ENCODE peak calls at places on chromosomes 6 and 20, in seven cellular contexts. B, F, N, W, V, P and K are unnamed samples.

GRCh38 chr6:56959938-56960337 is 5.0 kb downstream of the BEND6 start:
- DNase-seq in B (no peak), F (no peak), N (no peak), W (peak), V (no peak), P (peak), K (peak)

GRCh38 chr6:143806282-143807102 is 36.6 kb upstream of the LTV1 start:
- DNase-seq in B (no peak), F (no peak), N (peak), W (peak), V (no peak), P (peak), K (peak)

GRCh38 chr6:170253910-170254269 is 37.0 kb downstream of the DLL1 start:
- DNase-seq in B (no peak), F (no peak), N (no peak), W (no peak), V (no peak), P (no peak), K (no peak)

GRCh38 chr6:79082304-79082703 is 4.2 kb upstream of the PHIP start:
- DNase-seq in B (no peak), F (no peak), N (no peak), W (no peak), V (peak), P (no peak), K (no peak)

GRCh38 chr6:145247677-145248419 is 487.5 kb downstream of the EPM2A start:
- DNase-seq in B (no peak), F (no peak), N (no peak), W (peak), V (no peak), P (peak), K (peak)

GRCh38 chr6:48426636-48427035 is 315.6 kb upstream of the PTCHD4 start:
- DNase-seq in B (peak), F (no peak), N (no peak), W (peak), V (no peak), P (peak), K (peak)

GRCh38 chr6:130965657-130966056 is 97.4 kb downstream of the EPB41L2 start:
- DNase-seq in B (peak), F (no peak), N (no peak), W (peak), V (no peak), P (peak), K (peak)

GRCh38 chr6:147081210-147081609 is 123.0 kb upstream of the STXBP5 start:
- DNase-seq in B (no peak), F (no peak), N (no peak), W (no peak), V (no peak), P (no peak), K (peak)

GRCh38 chr6:13480631-13481501 is 6.5 kb downstream of the GFOD1 start:
- DNase-seq in B (no peak), F (no peak), N (no peak), W (no peak), V (no peak), P (no peak), K (peak)

GRCh38 chr6:56927538-56928453 is 27.1 kb upstream of the BEND6 start:
- DNase-seq in B (no peak), F (no peak), N (no peak), W (no peak), V (no peak), P (peak), K (no peak)

GRCh38 chr20:58552366-58552934 is 37.3 kb upstream of the APCDD1L start:
- DNase-seq in B (no peak), F (no peak), N (no peak), W (no peak), V (no peak), P (no peak), K (no peak)

GRCh38 chr6:155085582-155086253 is 90.6 kb downstream of the TIAM2 start:
- DNase-seq in B (no peak), F (no peak), N (no peak), W (peak), V (no peak), P (no peak), K (peak)

GRCh38 chr6:119348308-119349040 is 1.1 kb downstream of the MAN1A1 start:
- DNase-seq in B (no peak), F (peak), N (peak), W (no peak), V (peak), P (peak), K (peak)

GRCh38 chr6:89034586-89035251 is 45.8 kb upstream of the PNRC1 start:
- DNase-seq in B (no peak), F (no peak), N (no peak), W (peak), V (peak), P (peak), K (peak)

GRCh38 chr6:158149641-158150040 is 18.4 kb downstream of the SERAC1 start:
- DNase-seq in B (no peak), F (no peak), N (no peak), W (peak), V (no peak), P (peak), K (peak)

GRCh38 chr6:11585426-11586016 is 48.0 kb downstream of the TMEM170B start:
- DNase-seq in B (no peak), F (peak), N (peak), W (peak), V (peak), P (peak), K (peak)

GRCh38 chr6:54916858-54917257 is 70.3 kb downstream of the FAM83B start:
- DNase-seq in B (no peak), F (no peak), N (no peak), W (no peak), V (no peak), P (no peak), K (peak)

GRCh38 chr6:145814035-145814500 is 527 bp downstream of the FBXO30 start:
- DNase-seq in B (no peak), F (no peak), N (no peak), W (no peak), V (peak), P (no peak), K (peak)

GRCh38 chr6:47188588-47189021 is 121.1 kb downstream of the TNFRSF21 start:
- DNase-seq in B (no peak), F (no peak), N (no peak), W (peak), V (no peak), P (peak), K (peak)

GRCh38 chr6:135568366-135568765 is 70.8 kb upstream of the AHI1 start:
- DNase-seq in B (peak), F (no peak), N (peak), W (peak), V (no peak), P (peak), K (no peak)

GRCh38 chr6:158621694-158622544 is 22.6 kb downstream of the DYNLT1 start:
- DNase-seq in B (no peak), F (no peak), N (peak), W (no peak), V (no peak), P (no peak), K (no peak)

GRCh38 chr6:56087421-56087820 is 160.0 kb downstream of the COL21A1 start:
- DNase-seq in B (no peak), F (no peak), N (no peak), W (peak), V (no peak), P (peak), K (no peak)

GRCh38 chr6:83615025-83615999 is 93.6 kb downstream of the SNAP91 start:
- DNase-seq in B (no peak), F (peak), N (peak), W (peak), V (peak), P (peak), K (peak)

GRCh38 chr6:33665957-33666356 is 44.8 kb downstream of the ITPR3 start:
- DNase-seq in B (no peak), F (no peak), N (no peak), W (no peak), V (no peak), P (no peak), K (no peak)

GRCh38 chr6:139721924-139722323 is 347.5 kb upstream of the CITED2 start:
- DNase-seq in B (no peak), F (no peak), N (no peak), W (no peak), V (no peak), P (no peak), K (no peak)

GRCh38 chr6:139722540-139722939 is 348.1 kb upstream of the CITED2 start:
- DNase-seq in B (no peak), F (no peak), N (no peak), W (no peak), V (no peak), P (peak), K (no peak)
- TF ChIP-seq CTCF in B (no peak), F (no peak), N (no peak), W (no peak), V (no peak), P (no peak), K (no peak)

GRCh38 chr6:30238178-30238795 is 25.1 kb upstream of the TRIM26 start:
- DNase-seq in B (no peak), F (no peak), N (peak), W (peak), V (peak), P (peak), K (peak)
- TF ChIP-seq CTCF in B (peak), F (no peak), N (peak), W (peak), V (peak), P (peak), K (peak)

GRCh38 chr6:25473447-25473846 is 178.6 kb upstream of the SCGN start:
- DNase-seq in B (no peak), F (no peak), N (no peak), W (no peak), V (no peak), P (no peak), K (no peak)

GRCh38 chr6:25472314-25472713 is 179.7 kb upstream of the SCGN start:
- DNase-seq in B (no peak), F (peak), N (no peak), W (no peak), V (peak), P (peak), K (peak)

GRCh38 chr6:25468881-25469280 is 183.1 kb upstream of the SCGN start:
- DNase-seq in B (no peak), F (no peak), N (no peak), W (no peak), V (no peak), P (no peak), K (no peak)

GRCh38 chr6:25465931-25466330 is 186.1 kb upstream of the SCGN start:
- DNase-seq in B (no peak), F (no peak), N (no peak), W (no peak), V (no peak), P (no peak), K (no peak)

GRCh38 chr6:25469797-25470388 is 182.1 kb upstream of the SCGN start:
- DNase-seq in B (no peak), F (no peak), N (no peak), W (no peak), V (no peak), P (no peak), K (no peak)
- TF ChIP-seq CTCF in B (no peak), F (peak), N (no peak), W (peak), V (peak), P (no peak), K (peak)

GRCh38 chr6:167079853-167080297 is 43.0 kb upstream of the CCR6 start:
- DNase-seq in B (no peak), F (no peak), N (peak), W (no peak), V (no peak), P (no peak), K (no peak)
- TF ChIP-seq CTCF in B (no peak), F (no peak), N (peak), W (no peak), V (peak), P (no peak), K (no peak)

DNA sequence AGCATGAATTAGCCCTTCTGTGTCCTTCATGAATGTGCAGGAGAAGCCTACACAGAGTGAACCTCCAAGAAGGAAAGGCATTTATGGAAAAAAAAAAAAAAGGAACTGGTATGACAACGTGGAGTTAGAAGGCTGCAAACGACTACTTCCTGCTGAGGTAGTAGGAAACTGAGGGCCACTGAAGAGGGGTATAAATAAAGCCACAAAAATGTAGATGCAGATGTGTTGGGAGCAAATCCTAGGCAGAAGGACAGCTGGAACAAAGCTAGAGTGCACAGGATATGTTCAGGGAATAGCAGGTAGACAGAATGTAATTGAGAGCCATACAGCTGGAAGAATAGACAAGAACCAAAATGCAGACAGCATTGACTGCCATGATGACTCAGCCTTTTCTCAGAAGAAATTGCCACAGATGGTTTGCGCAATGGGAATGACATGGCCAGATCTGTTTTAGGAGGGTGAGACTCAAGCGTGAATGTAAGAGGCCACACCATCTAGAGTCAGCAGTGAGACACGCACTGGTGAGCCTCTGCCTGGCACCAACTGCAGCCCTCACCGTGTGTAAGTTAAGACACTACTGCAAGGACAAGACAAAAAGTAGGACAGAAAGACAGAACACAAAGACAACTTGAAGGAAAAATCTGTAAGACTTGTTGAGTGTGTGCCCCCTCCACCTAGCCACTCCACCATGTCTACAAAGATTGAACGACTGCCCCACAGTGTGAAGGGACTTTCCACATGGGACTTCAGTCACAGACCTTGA is 79.8 kb downstream of the KIF13A start:
- DNase-seq in B (peak), F (no peak), N (no peak), W (peak), V (no peak), P (peak), K (peak)
- TF ChIP-seq CTCF in B (peak), F (no peak), N (no peak), W (peak), V (no peak), P (peak), K (peak)

GRCh38 chr6:43951756-43952675 is 175.2 kb downstream of the MRPL14 start:
- DNase-seq in B (no peak), F (no peak), N (no peak), W (no peak), V (no peak), P (no peak), K (no peak)
- TF ChIP-seq CTCF in B (no peak), F (no peak), N (no peak), W (no peak), V (no peak), P (no peak), K (no peak)